ENCODE peak calls at places on chromosomes 16 and 17, in eight cellular contexts. S is neural crest cell; K is HEK293T; Z is cardiac fibroblast; Q is Karpas-422; O is CD4-positive, alpha-beta T cell; G is RPMI8226; D is coronary artery. Y is an unnamed sample.

GRCh38 chr17:82489117-82489516 is 30.4 kb upstream of the FOXK2 start:
- DNase-seq in S (no peak), K (no peak), Z (peak; percentile 46), Q (no peak), O (no peak), G (no peak), D (peak; percentile 93), Y (no peak)

GRCh38 chr16:71499775-71500364 is 10.7 kb upstream of the ZNF19 start:
- DNase-seq in S (peak; percentile 50), K (peak; percentile 70), Z (peak; percentile 79), Q (peak; percentile 85), O (peak; percentile 33), G (peak; percentile 67), D (no peak), Y (peak; percentile 69)

GRCh38 chr17:48048321-48049140 is at the start of gene NFE2L1:
- DNase-seq in S (peak; percentile 67), K (peak; percentile 71), Z (peak; percentile 94), Q (peak; percentile 81), O (no peak), G (peak; percentile 89), D (peak; percentile 96), Y (peak; percentile 65)

GRCh38 chr16:85018529-85019236 is 7.3 kb upstream of the ZDHHC7 start:
- DNase-seq in S (no peak), K (no peak), Z (no peak), Q (no peak), O (no peak), G (no peak), D (no peak), Y (no peak)

GRCh38 chr17:63178530-63178929 is 212.5 kb downstream of the TANC2 start:
- DNase-seq in S (no peak), K (no peak), Z (peak; percentile 32), Q (no peak), O (no peak), G (no peak), D (no peak), Y (no peak)

GRCh38 chr17:75231071-75231470 is 25.6 kb downstream of the NUP85 start:
- DNase-seq in S (no peak), K (no peak), Z (no peak), Q (no peak), O (no peak), G (no peak), D (no peak), Y (no peak)

GRCh38 chr16:48720266-48720665 is 110.3 kb upstream of the N4BP1 start:
- DNase-seq in S (peak; percentile 34), K (peak; percentile 21), Z (peak; percentile 10), Q (peak; percentile 64), O (no peak), G (peak; percentile 36), D (no peak), Y (no peak)

GRCh38 chr16:88014201-88014781 is 63.1 kb downstream of the BANP start:
- DNase-seq in S (no peak), K (no peak), Z (peak; percentile 23), Q (no peak), O (no peak), G (no peak), D (no peak), Y (no peak)

GRCh38 chr16:82016268-82016667 is 5.0 kb upstream of the SDR42E1 start:
- DNase-seq in S (no peak), K (peak; percentile 27), Z (peak; percentile 57), Q (peak; percentile 48), O (no peak), G (peak; percentile 53), D (no peak), Y (no peak)

GRCh38 chr17:41555105-41555887 is 16.6 kb downstream of the KRT9 start:
- DNase-seq in S (no peak), K (no peak), Z (no peak), Q (no peak), O (no peak), G (no peak), D (no peak), Y (no peak)

GRCh38 chr17:60139438-60140285 is 10.1 kb upstream of the CA4 start:
- DNase-seq in S (peak; percentile 76), K (no peak), Z (peak; percentile 69), Q (no peak), O (peak; percentile 59), G (peak; percentile 31), D (no peak), Y (no peak)

GRCh38 chr16:67013823-67014640 is 14.9 kb upstream of the CBFB start:
- DNase-seq in S (peak; percentile 58), K (peak; percentile 73), Z (peak; percentile 64), Q (peak; percentile 80), O (peak; percentile 64), G (peak; percentile 74), D (peak; percentile 91), Y (peak; percentile 66)

GRCh38 chr17:45143767-45144198 is 4.5 kb upstream of the HEXIM1 start:
- DNase-seq in S (no peak), K (no peak), Z (peak; percentile 85), Q (no peak), O (no peak), G (no peak), D (peak; percentile 96), Y (no peak)

GRCh38 chr16:7513429-7513828 is 180.8 kb downstream of the RBFOX1 start:
- DNase-seq in S (no peak), K (peak; percentile 8), Z (no peak), Q (peak; percentile 60), O (no peak), G (peak; percentile 46), D (no peak), Y (peak; percentile 25)

GRCh38 chr17:40361063-40361924 is 3.2 kb downstream of the GJD3 start:
- DNase-seq in S (no peak), K (no peak), Z (no peak), Q (no peak), O (no peak), G (no peak), D (no peak), Y (no peak)

GRCh38 chr16:57871457-57871856 is 69.2 kb upstream of the KIFC3 start:
- DNase-seq in S (no peak), K (no peak), Z (peak; percentile 88), Q (no peak), O (no peak), G (no peak), D (no peak), Y (no peak)

GRCh38 chr16:10298416-10298815 is 87.4 kb upstream of the ATF7IP2 start:
- DNase-seq in S (no peak), K (no peak), Z (no peak), Q (peak; percentile 61), O (no peak), G (no peak), D (no peak), Y (no peak)

GRCh38 chr17:76497699-76497978 is 3.6 kb downstream of the RHBDF2 start:
- DNase-seq in S (no peak), K (no peak), Z (no peak), Q (no peak), O (no peak), G (no peak), D (no peak), Y (no peak)

GRCh38 chr17:47694018-47694817 is at the start of gene TBKBP1:
- DNase-seq in S (peak; percentile 87), K (peak; percentile 75), Z (peak; percentile 25), Q (no peak), O (peak; percentile 52), G (peak; percentile 73), D (no peak), Y (peak; percentile 87)

GRCh38 chr17:76872221-76872873 is 4.1 kb downstream of the MGAT5B start:
- DNase-seq in S (no peak), K (no peak), Z (peak; percentile 89), Q (peak; percentile 66), O (peak; percentile 24), G (peak; percentile 94), D (no peak), Y (no peak)

GRCh38 chr16:54936979-54937672 is 6.5 kb downstream of the IRX5 start:
- DNase-seq in S (peak; percentile 69), K (no peak), Z (peak; percentile 62), Q (peak; percentile 68), O (no peak), G (peak; percentile 73), D (no peak), Y (no peak)

GRCh38 chr16:86078121-86078600 is 179.2 kb downstream of the IRF8 start:
- DNase-seq in S (no peak), K (no peak), Z (no peak), Q (no peak), O (no peak), G (no peak), D (no peak), Y (no peak)

GRCh38 chr16:22217890-22218730 is 12.0 kb downstream of the EEF2K start:
- DNase-seq in S (no peak), K (no peak), Z (no peak), Q (peak; percentile 71), O (no peak), G (no peak), D (peak; percentile 81), Y (peak; percentile 38)

GRCh38 chr17:76686538-76687277 is 24.1 kb downstream of the MXRA7 start:
- DNase-seq in S (no peak), K (no peak), Z (no peak), Q (no peak), O (no peak), G (no peak), D (no peak), Y (no peak)

GRCh38 chr17:46818319-46818928 is at the start of gene WNT3:
- DNase-seq in S (no peak), K (no peak), Z (no peak), Q (peak; percentile 71), O (no peak), G (peak; percentile 41), D (no peak), Y (peak; percentile 63)

GRCh38 chr17:66817750-66818149 is 17.2 kb upstream of the CACNG5 start:
- DNase-seq in S (no peak), K (no peak), Z (no peak), Q (no peak), O (no peak), G (no peak), D (no peak), Y (no peak)

Y was measured in OCI-LY7.